ENCODE peak calls at places on chromosomes 11 and 22, in seven cellular contexts. One of them, this sample, is unnamed.
A peak's percentile ranks its signal among the peaks of the same experiment; 100 is the strongest.

GRCh38 chr22:33803371-33803770 is 116.9 kb downstream of the LARGE1 start:
- DNase-seq in GM12891: no peak
- DNase-seq in GDM1: no peak
- DNase-seq in AG20443: peak; percentile 89
- DNase-seq in Right ventricle myocardium superior: no peak
- DNase-seq in KBM-7: no peak
- DNase-seq in body of pancreas: no peak
- DNase-seq in this sample: no peak

GRCh38 chr22:46354176-46354992 is 18.9 kb downstream of the TRMU start:
- DNase-seq in GM12891: no peak
- DNase-seq in GDM1: no peak
- DNase-seq in AG20443: no peak
- DNase-seq in Right ventricle myocardium superior: peak; percentile 48
- DNase-seq in KBM-7: no peak
- DNase-seq in body of pancreas: no peak
- DNase-seq in this sample: no peak

GRCh38 chr22:46267431-46268279 is at the start of gene TTC38:
- DNase-seq in GM12891: peak; percentile 90
- DNase-seq in GDM1: peak; percentile 41
- DNase-seq in AG20443: peak; percentile 99
- DNase-seq in Right ventricle myocardium superior: peak; percentile 97
- DNase-seq in KBM-7: peak; percentile 67
- DNase-seq in body of pancreas: peak; percentile 96
- DNase-seq in this sample: peak; percentile 34

GRCh38 chr11:119680899-119681370 is 48.1 kb downstream of the NECTIN1 start:
- DNase-seq in GM12891: no peak
- DNase-seq in GDM1: no peak
- DNase-seq in AG20443: no peak
- DNase-seq in Right ventricle myocardium superior: peak; percentile 81
- DNase-seq in KBM-7: no peak
- DNase-seq in body of pancreas: peak; percentile 70
- DNase-seq in this sample: no peak

GRCh38 chr11:8408151-8408930 is 144.7 kb upstream of the LMO1 start:
- DNase-seq in GM12891: no peak
- DNase-seq in GDM1: no peak
- DNase-seq in AG20443: no peak
- DNase-seq in Right ventricle myocardium superior: no peak
- DNase-seq in KBM-7: no peak
- DNase-seq in body of pancreas: no peak
- DNase-seq in this sample: no peak

GRCh38 chr11:2777871-2778629 is 78.3 kb upstream of the KCNQ1OT1 start:
- DNase-seq in GM12891: no peak
- DNase-seq in GDM1: no peak
- DNase-seq in AG20443: no peak
- DNase-seq in Right ventricle myocardium superior: peak; percentile 51
- DNase-seq in KBM-7: no peak
- DNase-seq in body of pancreas: peak; percentile 24
- DNase-seq in this sample: no peak

GRCh38 chr11:26079966-26080365 is 252.0 kb upstream of the ANO3 start:
- DNase-seq in GM12891: no peak
- DNase-seq in GDM1: no peak
- DNase-seq in AG20443: no peak
- DNase-seq in Right ventricle myocardium superior: no peak
- DNase-seq in KBM-7: no peak
- DNase-seq in body of pancreas: no peak
- DNase-seq in this sample: no peak

GRCh38 chr11:123351375-123351774 is 78.7 kb upstream of the GRAMD1B start:
- DNase-seq in GM12891: no peak
- DNase-seq in GDM1: no peak
- DNase-seq in AG20443: no peak
- DNase-seq in Right ventricle myocardium superior: peak; percentile 56
- DNase-seq in KBM-7: no peak
- DNase-seq in body of pancreas: no peak
- DNase-seq in this sample: no peak

GRCh38 chr11:112732031-112732430 is 229.2 kb upstream of the NCAM1 start:
- DNase-seq in GM12891: no peak
- DNase-seq in GDM1: no peak
- DNase-seq in AG20443: no peak
- DNase-seq in Right ventricle myocardium superior: no peak
- DNase-seq in KBM-7: no peak
- DNase-seq in body of pancreas: no peak
- DNase-seq in this sample: no peak

GRCh38 chr11:131817701-131818188 is 447.3 kb downstream of the NTM start:
- DNase-seq in GM12891: no peak
- DNase-seq in GDM1: no peak
- DNase-seq in AG20443: no peak
- DNase-seq in Right ventricle myocardium superior: no peak
- DNase-seq in KBM-7: no peak
- DNase-seq in body of pancreas: no peak
- DNase-seq in this sample: no peak

GRCh38 chr11:69022268-69022667 is 9.2 kb upstream of the MRGPRF start:
- DNase-seq in GM12891: no peak
- DNase-seq in GDM1: no peak
- DNase-seq in AG20443: no peak
- DNase-seq in Right ventricle myocardium superior: no peak
- DNase-seq in KBM-7: no peak
- DNase-seq in body of pancreas: no peak
- DNase-seq in this sample: no peak

GRCh38 chr11:47433991-47434786 is 8.0 kb upstream of the PSMC3 start:
- DNase-seq in GM12891: no peak
- DNase-seq in GDM1: no peak
- DNase-seq in AG20443: peak; percentile 89
- DNase-seq in Right ventricle myocardium superior: no peak
- DNase-seq in KBM-7: no peak
- DNase-seq in body of pancreas: peak; percentile 29
- DNase-seq in this sample: no peak

GRCh38 chr22:17172172-17172833 is 13.2 kb upstream of the HDHD5 start:
- DNase-seq in GM12891: no peak
- DNase-seq in GDM1: no peak
- DNase-seq in AG20443: no peak
- DNase-seq in Right ventricle myocardium superior: peak; percentile 74
- DNase-seq in KBM-7: no peak
- DNase-seq in body of pancreas: peak; percentile 44
- DNase-seq in this sample: no peak

GRCh38 chr22:19805821-19806212 is 45.2 kb downstream of the TBX1 start:
- DNase-seq in GM12891: no peak
- DNase-seq in GDM1: no peak
- DNase-seq in AG20443: no peak
- DNase-seq in Right ventricle myocardium superior: no peak
- DNase-seq in KBM-7: no peak
- DNase-seq in body of pancreas: peak; percentile 2
- DNase-seq in this sample: no peak

GRCh38 chr11:47451436-47451835 is 2.5 kb upstream of the RAPSN start:
- DNase-seq in GM12891: no peak
- DNase-seq in GDM1: no peak
- DNase-seq in AG20443: no peak
- DNase-seq in Right ventricle myocardium superior: no peak
- DNase-seq in KBM-7: no peak
- DNase-seq in body of pancreas: no peak
- DNase-seq in this sample: no peak

GRCh38 chr22:37089451-37089850 is 20.1 kb downstream of the TMPRSS6 start:
- DNase-seq in GM12891: no peak
- DNase-seq in GDM1: no peak
- DNase-seq in AG20443: no peak
- DNase-seq in Right ventricle myocardium superior: no peak
- DNase-seq in KBM-7: no peak
- DNase-seq in body of pancreas: no peak
- DNase-seq in this sample: no peak

GRCh38 chr11:3205261-3206127 is 13.1 kb downstream of the MRGPRG start:
- DNase-seq in GM12891: no peak
- DNase-seq in GDM1: no peak
- DNase-seq in AG20443: no peak
- DNase-seq in Right ventricle myocardium superior: peak; percentile 26
- DNase-seq in KBM-7: no peak
- DNase-seq in body of pancreas: no peak
- DNase-seq in this sample: no peak

GRCh38 chr11:104700609-104701008 is 197.7 kb downstream of the CASP12 start:
- DNase-seq in GM12891: no peak
- DNase-seq in GDM1: no peak
- DNase-seq in AG20443: peak; percentile 32
- DNase-seq in Right ventricle myocardium superior: no peak
- DNase-seq in KBM-7: no peak
- DNase-seq in body of pancreas: no peak
- DNase-seq in this sample: no peak

GRCh38 chr11:131688056-131688693 is 317.8 kb downstream of the NTM start:
- DNase-seq in GM12891: peak; percentile 92
- DNase-seq in GDM1: peak; percentile 26
- DNase-seq in AG20443: peak; percentile 96
- DNase-seq in Right ventricle myocardium superior: peak; percentile 72
- DNase-seq in KBM-7: peak; percentile 73
- DNase-seq in body of pancreas: peak; percentile 43
- DNase-seq in this sample: peak; percentile 45

GRCh38 chr11:44496391-44496790 is 69.1 kb upstream of the CD82 start:
- DNase-seq in GM12891: no peak
- DNase-seq in GDM1: no peak
- DNase-seq in AG20443: no peak
- DNase-seq in Right ventricle myocardium superior: no peak
- DNase-seq in KBM-7: no peak
- DNase-seq in body of pancreas: no peak
- DNase-seq in this sample: no peak

GRCh38 chr11:129815596-129816461 is at the start of gene TMEM45B:
- DNase-seq in GM12891: no peak
- DNase-seq in GDM1: no peak
- DNase-seq in AG20443: no peak
- DNase-seq in Right ventricle myocardium superior: no peak
- DNase-seq in KBM-7: no peak
- DNase-seq in body of pancreas: peak; percentile 45
- DNase-seq in this sample: no peak

GRCh38 chr22:35230839-35231584 is 26.3 kb upstream of the HMGXB4 start:
- DNase-seq in GM12891: no peak
- DNase-seq in GDM1: no peak
- DNase-seq in AG20443: no peak
- DNase-seq in Right ventricle myocardium superior: no peak
- DNase-seq in KBM-7: peak; percentile 60
- DNase-seq in body of pancreas: no peak
- DNase-seq in this sample: no peak

GRCh38 chr11:4665424-4665823 is 21.6 kb downstream of the OR51E1 start:
- DNase-seq in GM12891: no peak
- DNase-seq in GDM1: no peak
- DNase-seq in AG20443: no peak
- DNase-seq in Right ventricle myocardium superior: no peak
- DNase-seq in KBM-7: no peak
- DNase-seq in body of pancreas: no peak
- DNase-seq in this sample: no peak

GRCh38 chr11:12640926-12641849 is 33.0 kb upstream of the TEAD1 start:
- DNase-seq in GM12891: peak; percentile 48
- DNase-seq in GDM1: no peak
- DNase-seq in AG20443: peak; percentile 28
- DNase-seq in Right ventricle myocardium superior: no peak
- DNase-seq in KBM-7: no peak
- DNase-seq in body of pancreas: no peak
- DNase-seq in this sample: no peak

GRCh38 chr11:112082729-112083128 is 3.8 kb downstream of the TIMM8B start:
- DNase-seq in GM12891: no peak
- DNase-seq in GDM1: no peak
- DNase-seq in AG20443: peak; percentile 54
- DNase-seq in Right ventricle myocardium superior: no peak
- DNase-seq in KBM-7: no peak
- DNase-seq in body of pancreas: no peak
- DNase-seq in this sample: no peak

GRCh38 chr22:39327995-39328754 is 8.8 kb upstream of the RPL3 start:
- DNase-seq in GM12891: no peak
- DNase-seq in GDM1: no peak
- DNase-seq in AG20443: peak; percentile 3
- DNase-seq in Right ventricle myocardium superior: no peak
- DNase-seq in KBM-7: no peak
- DNase-seq in body of pancreas: no peak
- DNase-seq in this sample: no peak

GRCh38 chr11:61509058-61510029 is 795 bp downstream of the LRRC10B start:
- DNase-seq in GM12891: peak; percentile 95
- DNase-seq in GDM1: peak; percentile 60
- DNase-seq in AG20443: peak; percentile 94
- DNase-seq in Right ventricle myocardium superior: peak; percentile 80
- DNase-seq in KBM-7: peak; percentile 87
- DNase-seq in body of pancreas: peak; percentile 74
- DNase-seq in this sample: peak; percentile 60

GRCh38 chr11:124670732-124671131 is 2.8 kb downstream of the SIAE start:
- DNase-seq in GM12891: no peak
- DNase-seq in GDM1: peak; percentile 84
- DNase-seq in AG20443: no peak
- DNase-seq in Right ventricle myocardium superior: no peak
- DNase-seq in KBM-7: peak; percentile 94
- DNase-seq in body of pancreas: no peak
- DNase-seq in this sample: peak; percentile 95

GRCh38 chr22:36887164-36887563 is 26.3 kb upstream of the CSF2RB start:
- DNase-seq in GM12891: no peak
- DNase-seq in GDM1: no peak
- DNase-seq in AG20443: no peak
- DNase-seq in Right ventricle myocardium superior: no peak
- DNase-seq in KBM-7: no peak
- DNase-seq in body of pancreas: no peak
- DNase-seq in this sample: no peak

GRCh38 chr11:12242071-12242672 is 131.8 kb downstream of the MICAL2 start:
- DNase-seq in GM12891: no peak
- DNase-seq in GDM1: no peak
- DNase-seq in AG20443: no peak
- DNase-seq in Right ventricle myocardium superior: no peak
- DNase-seq in KBM-7: peak; percentile 18
- DNase-seq in body of pancreas: peak; percentile 84
- DNase-seq in this sample: no peak

GRCh38 chr22:30694638-30695350 is at the start of gene OSBP2:
- DNase-seq in GM12891: no peak
- DNase-seq in GDM1: no peak
- DNase-seq in AG20443: peak; percentile 67
- DNase-seq in Right ventricle myocardium superior: peak; percentile 64
- DNase-seq in KBM-7: peak; percentile 34
- DNase-seq in body of pancreas: peak; percentile 52
- DNase-seq in this sample: no peak

GRCh38 chr11:134120921-134121526 is 52.2 kb downstream of the JAM3 start:
- DNase-seq in GM12891: no peak
- DNase-seq in GDM1: no peak
- DNase-seq in AG20443: peak; percentile 55
- DNase-seq in Right ventricle myocardium superior: peak; percentile 46
- DNase-seq in KBM-7: peak; percentile 50
- DNase-seq in body of pancreas: no peak
- DNase-seq in this sample: peak; percentile 9

This sample was measured in Kasumi-1.